ENCODE peak calls at places on chromosome 20, in four cellular contexts. O is HepG2, V is GM12878, Q is K562. C is an unnamed sample.

GRCh38 chr20:9615766-9616454 is 101.5 kb downstream of the LAMP5 start:
- DNase-seq in O (no peak), Q (no peak), V (peak), C (no peak)

GRCh38 chr20:31927758-31928157 is 24.1 kb downstream of the PDRG1 start:
- DNase-seq in O (no peak), Q (no peak), V (no peak), C (no peak)

GRCh38 chr20:14569631-14570030 is 232.2 kb upstream of the FLRT3 start:
- DNase-seq in O (no peak), Q (no peak), V (no peak), C (no peak)

GRCh38 chr20:34222208-34222607 is 19.0 kb upstream of the ASIP start:
- DNase-seq in V (no peak), O (no peak), Q (no peak), C (no peak)

GRCh38 chr20:36950432-36951197 is 893 bp downstream of the SAMHD1 start:
- DNase-seq in Q (peak), V (no peak), O (no peak), C (no peak)

GRCh38 chr20:8375898-8376297 is 243.8 kb downstream of the PLCB1 start:
- DNase-seq in V (no peak), Q (no peak), O (no peak), C (no peak)

GRCh38 chr20:11786108-11786507 is 131.6 kb upstream of the BTBD3 start:
- DNase-seq in O (no peak), Q (no peak), V (no peak), C (no peak)

GRCh38 chr20:10586296-10586695 is 87.5 kb downstream of the JAG1 start:
- DNase-seq in V (no peak), Q (no peak), O (no peak), C (no peak)

GRCh38 chr20:60565093-60565492 is 606.9 kb downstream of the CDH26 start:
- DNase-seq in Q (no peak), V (no peak), O (no peak), C (no peak)

GRCh38 chr20:31562241-31562640 is 42.8 kb upstream of the ID1 start:
- DNase-seq in O (no peak), V (no peak), Q (no peak), C (peak)

GRCh38 chr20:19341348-19342053 is 129.1 kb downstream of the SLC24A3 start:
- DNase-seq in Q (no peak), V (no peak), O (no peak), C (no peak)

GRCh38 chr20:49398401-49399144 is 83.9 kb downstream of the KCNB1 start:
- DNase-seq in Q (peak), V (no peak), O (no peak), C (no peak)

GRCh38 chr20:59571591-59572314 is 32.6 kb upstream of the PHACTR3 start:
- DNase-seq in O (peak), Q (peak), V (no peak), C (peak)

GRCh38 chr20:31945790-31946189 is 6.1 kb downstream of the PDRG1 start:
- DNase-seq in Q (no peak), O (no peak), V (no peak), C (no peak)

GRCh38 chr20:57258055-57258454 is 8.4 kb downstream of the BMP7 start:
- DNase-seq in Q (no peak), O (no peak), V (no peak), C (no peak)

GRCh38 chr20:38127011-38127621 is 38.0 kb downstream of the TGM2 start:
- DNase-seq in V (no peak), O (no peak), Q (peak), C (peak)

GRCh38 chr20:20568604-20569205 is 143.7 kb downstream of the RALGAPA2 start:
- DNase-seq in Q (peak), O (peak), V (no peak), C (no peak)

GRCh38 chr20:53962388-53962787 is 108.0 kb downstream of the BCAS1 start:
- DNase-seq in Q (no peak), V (no peak), O (no peak), C (no peak)

GRCh38 chr20:53958240-53958639 is 112.2 kb downstream of the BCAS1 start:
- DNase-seq in Q (no peak), O (no peak), V (no peak), C (no peak)

GRCh38 chr20:53961527-53961926 is 108.9 kb downstream of the BCAS1 start:
- DNase-seq in Q (no peak), O (no peak), V (no peak), C (no peak)

GRCh38 chr20:53960586-53961386 is 109.6 kb downstream of the BCAS1 start:
- DNase-seq in O (no peak), V (no peak), Q (no peak), C (no peak)

DNA sequence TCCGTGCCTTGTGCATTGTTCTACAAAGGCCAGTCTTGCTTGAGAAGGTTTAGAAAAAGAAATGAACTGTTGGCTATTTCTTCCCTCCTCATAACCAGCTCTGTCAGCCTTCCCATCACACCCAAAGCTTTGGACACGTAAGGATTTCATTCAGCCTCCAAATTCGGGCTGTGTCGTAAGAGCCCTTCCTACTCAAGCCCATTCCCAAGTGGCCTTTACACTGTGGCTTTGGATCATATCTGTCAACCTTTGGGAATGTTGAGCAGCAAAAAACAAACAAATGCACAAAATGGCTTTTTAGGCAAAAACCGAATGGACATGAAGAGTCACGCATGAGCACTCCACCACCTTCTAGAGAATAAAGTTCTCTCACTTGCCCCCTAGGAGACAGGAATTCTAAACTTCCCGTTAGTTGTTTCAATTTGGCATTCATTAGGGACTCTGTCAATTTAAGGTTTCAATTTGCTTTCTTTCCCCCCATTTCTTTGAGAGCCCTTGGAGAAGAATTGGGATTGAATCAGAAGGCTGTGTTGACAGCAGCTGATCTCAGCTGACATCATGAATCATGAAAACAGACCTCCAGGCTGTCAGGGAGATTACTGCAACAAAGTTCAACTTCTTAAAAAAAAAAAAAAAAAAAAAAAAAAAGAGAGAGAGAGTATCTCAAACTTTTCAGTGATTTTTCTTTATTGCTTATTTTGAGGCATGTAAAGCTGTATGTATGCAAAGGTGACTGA is 110.4 kb downstream of the BCAS1 start:
- DNase-seq in Q (no peak), O (peak), V (no peak), C (no peak)
- TF ChIP-seq SP1 in Q (no peak), O (no peak), V (no peak), C (no peak)

GRCh38 chr20:25081065-25081729 is 744 bp downstream of the VSX1 start:
- DNase-seq in V (no peak), Q (peak), O (no peak), C (no peak)
- TF ChIP-seq REST in V (peak), Q (peak), O (peak), C (peak)

DNA sequence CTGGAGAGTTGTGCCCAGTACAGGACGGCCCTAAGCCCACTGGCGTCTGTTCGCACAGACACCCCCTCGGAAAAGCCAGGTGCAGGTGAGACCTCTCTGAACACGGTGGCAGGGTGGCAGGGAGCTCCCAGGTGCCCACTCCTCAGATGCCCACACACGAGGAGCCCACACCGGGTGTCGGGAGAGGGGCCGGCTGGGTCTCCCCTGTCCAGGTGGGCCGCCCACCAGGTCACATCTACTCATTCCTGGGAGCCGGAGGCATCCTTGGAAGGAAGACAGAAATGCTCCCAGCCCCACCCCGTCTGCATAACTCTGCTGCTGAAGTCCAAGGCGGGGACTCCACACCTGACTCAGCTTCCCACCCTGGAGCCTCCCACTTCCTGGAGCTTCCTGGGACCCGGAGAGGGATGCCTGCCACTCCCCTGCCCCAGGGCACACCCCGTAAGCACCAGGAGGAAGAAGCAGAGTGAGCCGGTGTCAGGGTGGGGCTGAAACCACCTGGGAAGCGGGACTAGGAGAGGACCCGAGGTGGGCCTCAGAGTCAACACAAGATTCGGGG is 2.5 kb downstream of the SRMS start:
- DNase-seq in O (no peak), V (no peak), Q (no peak), C (peak)
- TF ChIP-seq SP1 in O (no peak), V (no peak), Q (no peak), C (no peak)

DNA sequence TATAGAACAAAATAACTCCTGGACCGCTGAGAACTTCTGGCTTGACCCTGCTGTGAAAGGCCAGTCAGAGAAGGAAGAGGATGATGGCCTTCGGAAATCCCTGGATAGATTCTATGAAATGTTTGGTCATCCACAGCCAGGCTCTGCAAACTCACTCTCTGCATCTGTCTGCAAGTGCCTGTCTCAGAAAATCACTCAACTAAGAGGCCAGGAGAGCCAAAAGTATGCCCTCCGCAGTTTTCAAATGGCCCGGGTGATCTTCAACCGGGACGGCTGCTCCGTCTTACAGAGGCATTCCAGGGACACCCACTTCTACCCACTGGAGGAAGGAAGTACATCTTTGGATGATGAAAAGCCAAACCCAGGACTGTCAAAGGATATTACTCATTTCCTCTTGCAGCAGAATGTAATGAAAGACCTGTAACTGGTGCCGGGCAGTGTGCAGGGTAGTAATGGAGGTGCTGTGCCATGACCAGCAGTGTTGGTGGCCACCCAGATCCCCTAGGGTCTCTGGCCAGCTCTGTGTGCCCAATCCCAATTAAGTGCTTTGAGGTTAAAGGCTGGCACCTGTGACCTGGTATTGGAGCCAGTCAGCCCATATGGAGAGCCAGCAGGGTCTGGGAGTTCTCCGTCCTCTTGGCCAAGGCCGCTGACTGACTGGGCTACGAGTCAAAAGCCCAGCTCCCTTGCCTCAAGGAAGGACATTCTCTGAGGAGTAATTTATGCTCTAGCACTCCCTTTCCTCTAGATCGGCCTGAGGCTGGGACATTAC is 87.1 kb downstream of the TRMT6 start:
- DNase-seq in Q (no peak), O (no peak), V (no peak), C (no peak)
- TF ChIP-seq REST in Q (no peak), O (no peak), V (no peak), C (no peak)

GRCh38 chr20:51127713-51128112 is 104.8 kb upstream of the KCNG1 start:
- DNase-seq in Q (no peak), V (no peak), O (no peak), C (no peak)

GRCh38 chr20:51131806-51132205 is 108.9 kb upstream of the KCNG1 start:
- DNase-seq in Q (no peak), O (no peak), V (no peak), C (no peak)

GRCh38 chr20:51126337-51126736 is 103.4 kb upstream of the KCNG1 start:
- DNase-seq in Q (no peak), V (no peak), O (no peak), C (no peak)

GRCh38 chr20:51128198-51128597 is 105.3 kb upstream of the KCNG1 start:
- DNase-seq in O (no peak), Q (no peak), V (no peak), C (no peak)

DNA sequence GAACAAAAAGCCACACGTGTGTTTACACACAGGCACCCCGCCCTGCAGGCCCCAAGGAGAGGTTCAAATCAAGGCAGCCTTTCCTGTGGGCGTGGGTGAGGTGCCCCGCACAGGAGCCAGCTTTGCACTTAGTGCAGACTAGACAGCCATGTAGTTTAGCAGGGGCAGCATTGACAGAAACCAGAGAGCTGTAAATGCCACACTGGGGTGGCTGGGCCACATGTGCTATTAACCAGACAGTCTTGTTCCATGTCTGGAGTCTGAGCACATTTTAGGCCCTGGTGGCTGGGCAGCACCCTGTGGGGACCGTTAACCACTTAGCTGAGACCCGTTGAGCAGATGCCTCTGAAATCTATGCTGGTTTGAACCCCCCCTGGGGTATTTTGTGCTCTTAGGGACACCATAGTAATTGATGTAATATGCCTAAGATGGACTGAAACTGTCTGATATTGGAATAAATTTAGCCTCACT is 106.3 kb upstream of the KCNG1 start:
- DNase-seq in O (no peak), Q (no peak), V (no peak), C (no peak)
- TF ChIP-seq SP1 in O (no peak), Q (no peak), V (no peak), C (no peak)

GRCh38 chr20:17896771-17897369 is 71.7 kb downstream of the SNX5 start:
- DNase-seq in Q (no peak), V (peak), O (peak), C (no peak)

GRCh38 chr20:17895641-17896246 is 72.8 kb downstream of the SNX5 start:
- DNase-seq in Q (no peak), V (peak), O (no peak), C (no peak)

GRCh38 chr20:17897566-17898307 is 70.9 kb downstream of the SNX5 start:
- DNase-seq in Q (no peak), V (no peak), O (no peak), C (no peak)

GRCh38 chr20:17898548-17898994 is 70.0 kb downstream of the SNX5 start:
- DNase-seq in Q (peak), O (peak), V (no peak), C (peak)

GRCh38 chr20:17896247-17896723 is 72.3 kb downstream of the SNX5 start:
- DNase-seq in V (no peak), O (no peak), Q (no peak), C (no peak)
- TF ChIP-seq REST in V (no peak), O (no peak), Q (no peak), C (no peak)

DNA sequence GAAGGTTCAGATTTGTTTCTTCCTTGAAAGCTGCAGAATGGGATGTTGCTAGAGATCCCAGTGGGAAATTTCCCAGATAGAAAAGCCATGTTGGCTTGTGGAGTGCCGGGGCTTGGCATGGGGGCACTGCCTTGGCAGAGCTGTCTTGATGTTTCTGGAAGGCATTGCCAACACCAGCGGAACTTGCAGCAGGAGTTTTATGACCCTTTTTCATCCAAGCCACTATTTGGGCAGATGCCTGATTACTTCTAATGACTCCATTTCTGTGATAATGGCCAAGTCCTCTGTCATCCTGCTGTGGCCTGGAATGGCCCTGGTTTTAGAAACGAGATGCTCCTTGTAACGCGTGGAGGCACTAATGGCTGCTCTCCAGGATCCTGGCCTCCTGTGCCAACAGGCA is 229.0 kb downstream of the ZNF217 start:
- DNase-seq in V (no peak), O (no peak), Q (no peak), C (no peak)
- TF ChIP-seq SP1 in V (no peak), O (no peak), Q (no peak), C (no peak)

DNA sequence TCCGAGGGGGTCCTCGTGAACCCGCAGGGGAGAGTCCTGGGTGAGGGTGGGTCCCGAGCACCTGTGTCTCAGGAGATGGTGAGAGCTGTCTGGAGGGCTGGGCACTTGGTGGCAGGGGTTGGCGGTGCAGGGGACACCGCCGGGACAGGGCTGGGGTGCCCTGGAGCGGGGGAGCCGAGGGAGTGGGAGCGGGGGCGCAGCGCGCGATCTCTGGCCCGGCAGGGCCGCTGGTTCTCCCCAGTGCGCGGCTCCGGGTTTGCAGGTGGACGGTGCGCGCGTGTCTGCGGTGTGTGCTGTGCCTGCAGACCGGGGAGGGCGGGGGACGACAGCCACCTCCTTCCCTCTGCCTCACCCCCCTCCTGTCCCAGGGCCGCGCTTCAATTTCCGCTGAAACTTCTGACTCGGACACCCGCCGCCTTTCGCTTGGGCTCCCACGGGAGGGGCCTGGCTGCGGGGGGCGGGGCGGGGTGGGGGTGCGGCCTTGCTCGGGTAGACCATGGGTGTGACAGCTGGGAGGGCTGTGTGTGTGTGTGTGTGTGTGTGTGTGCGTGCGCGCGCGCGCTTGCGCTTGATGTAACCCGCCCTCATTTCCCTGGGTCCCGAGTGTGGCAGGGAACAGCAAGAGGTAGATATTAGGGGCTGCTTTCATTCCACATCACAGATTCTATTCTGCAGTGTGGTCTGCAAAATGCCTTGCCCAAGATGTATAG is 1.2 kb downstream of the TRIB3 start:
- DNase-seq in V (peak), O (peak), Q (peak), C (peak)
- TF ChIP-seq REST in V (no peak), O (no peak), Q (peak), C (no peak)

DNA sequence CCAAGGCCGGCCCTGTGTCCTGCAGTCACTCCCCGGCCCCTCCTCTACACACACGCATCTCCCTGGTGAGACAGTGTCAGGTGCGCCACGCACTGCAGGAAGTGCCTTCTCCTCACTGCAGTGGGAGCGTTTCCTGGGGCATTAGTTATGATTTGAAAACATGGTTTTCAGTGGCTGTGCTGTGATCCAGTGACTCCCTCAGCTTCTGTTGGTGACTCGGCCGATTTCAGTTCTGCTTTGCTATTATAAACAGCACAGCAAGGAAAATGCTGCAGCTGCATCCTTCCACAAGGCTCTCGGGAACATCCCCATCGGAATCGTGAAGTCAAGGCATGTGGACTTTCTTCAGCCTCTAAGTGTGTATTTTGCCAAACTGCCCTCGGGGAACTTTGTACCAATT is 54.3 kb downstream of the GINS1 start:
- DNase-seq in O (no peak), V (no peak), Q (no peak), C (no peak)
- TF ChIP-seq SP1 in O (no peak), V (no peak), Q (no peak), C (no peak)

GRCh38 chr20:13221313-13221672 is 219 bp downstream of the ISM1 start:
- DNase-seq in O (no peak), Q (no peak), V (no peak), C (no peak)

GRCh38 chr20:13221673-13222318 is 722 bp downstream of the ISM1 start:
- DNase-seq in Q (no peak), V (no peak), O (peak), C (peak)

GRCh38 chr20:13219327-13220193 is 1.5 kb upstream of the ISM1 start:
- DNase-seq in Q (no peak), V (no peak), O (no peak), C (no peak)

GRCh38 chr20:13220857-13221297 is at the start of gene ISM1:
- DNase-seq in Q (no peak), O (no peak), V (no peak), C (no peak)

GRCh38 chr20:13220194-13220856 is 749 bp upstream of the ISM1 start:
- DNase-seq in O (no peak), Q (no peak), V (no peak), C (no peak)
- TF ChIP-seq REST in O (no peak), Q (no peak), V (no peak), C (no peak)